ENCODE peak calls at places on chromosomes 4 and X, in five cellular contexts. K, E, F, M and I are unnamed samples.

GRCh38 chr4:167854881-167855280 is 237.5 kb upstream of the ANXA10 start:
- DNase-seq in M (no peak), F (no peak), E (no peak), K (no peak), I (no peak)

GRCh38 chr4:158896459-158897238 is 127.8 kb downstream of the FNIP2 start:
- DNase-seq in M (no peak), K (peak; percentile 49), F (no peak), E (no peak), I (no peak)

GRCh38 chr4:13267091-13267490 is 217.0 kb downstream of the RAB28 start:
- DNase-seq in M (no peak), E (no peak), K (no peak), F (no peak), I (no peak)

GRCh38 chrX:130024127-130024526 is 41.7 kb downstream of the BCORL1 start:
- DNase-seq in E (peak; percentile 23), M (peak; percentile 91), F (peak; percentile 44), K (peak; percentile 28), I (peak; percentile 90)

GRCh38 chr4:53576676-53577372 is 14.5 kb downstream of the LNX1 start:
- DNase-seq in E (no peak), F (no peak), M (no peak), K (peak; percentile 90), I (no peak)

GRCh38 chrX:72006461-72006860 is 95.8 kb downstream of the NHSL2 start:
- DNase-seq in K (no peak), M (no peak), F (no peak), E (no peak), I (no peak)

GRCh38 chr4:128573781-128574508 is 235.6 kb upstream of the JADE1 start:
- DNase-seq in K (no peak), E (no peak), F (no peak), M (no peak), I (peak; percentile 35)

GRCh38 chr4:2426711-2427275 is 8.0 kb downstream of the CFAP99 start:
- DNase-seq in K (no peak), M (no peak), E (no peak), F (no peak), I (no peak)

GRCh38 chrX:140355922-140356321 is 148.9 kb downstream of the SOX3 start:
- DNase-seq in M (no peak), F (no peak), E (no peak), K (no peak), I (no peak)

GRCh38 chr4:2168469-2169319 is 73.2 kb downstream of the HAUS3 start:
- DNase-seq in E (no peak), M (no peak), K (no peak), F (no peak), I (no peak)

GRCh38 chrX:65740909-65741308 is 73.5 kb downstream of the MSN start:
- DNase-seq in K (no peak), E (no peak), M (no peak), F (no peak), I (no peak)

GRCh38 chrX:102934624-102935023 is 2.4 kb upstream of the RAB40AL start:
- DNase-seq in F (peak; percentile 59), M (peak; percentile 29), K (peak; percentile 18), E (no peak), I (peak; percentile 41)

GRCh38 chr4:15906024-15906443 is 32.5 kb downstream of the FGFBP1 start:
- DNase-seq in K (no peak), E (peak; percentile 95), M (peak; percentile 28), F (no peak), I (peak; percentile 75)

GRCh38 chr4:103002551-103002950 is 17.0 kb downstream of the SLC9B1 start:
- DNase-seq in K (peak; percentile 27), F (no peak), M (no peak), E (no peak), I (no peak)

GRCh38 chr4:23966720-23967119 is 76.9 kb upstream of the PPARGC1A start:
- DNase-seq in K (no peak), M (no peak), F (peak; percentile 16), E (no peak), I (peak; percentile 67)

GRCh38 chr4:168885416-168885815 is 124.6 kb downstream of the CBR4 start:
- DNase-seq in K (no peak), E (no peak), M (no peak), F (no peak), I (no peak)

GRCh38 chrX:48512371-48512935 is 3.7 kb downstream of the PORCN start:
- DNase-seq in F (no peak), K (no peak), M (no peak), E (no peak), I (no peak)

GRCh38 chr4:98125585-98125984 is 17.7 kb downstream of the STPG2 start:
- DNase-seq in E (no peak), F (no peak), K (no peak), M (no peak), I (no peak)

GRCh38 chr4:123588631-123589223 is 192.1 kb downstream of the SPRY1 start:
- DNase-seq in F (no peak), E (no peak), M (no peak), K (no peak), I (no peak)

GRCh38 chrX:24226176-24226575 is 76.6 kb downstream of the ZFX start:
- DNase-seq in F (no peak), K (no peak), M (no peak), E (no peak), I (no peak)

GRCh38 chr4:18675586-18675985 is 654.0 kb upstream of the LCORL start:
- DNase-seq in K (no peak), F (no peak), E (no peak), M (no peak), I (no peak)

GRCh38 chr4:136725286-136726081 is 806.8 kb downstream of the PCDH18 start:
- DNase-seq in F (no peak), E (no peak), K (no peak), M (no peak), I (no peak)

GRCh38 chr4:112926826-112927225 is 122.6 kb upstream of the ANK2 start:
- DNase-seq in M (no peak), E (no peak), F (no peak), K (no peak), I (no peak)

GRCh38 chr4:72786401-72786990 is 217.5 kb upstream of the ADAMTS3 start:
- DNase-seq in K (no peak), M (peak; percentile 40), E (no peak), F (no peak), I (no peak)

GRCh38 chr4:52096048-52096447 is 44.9 kb downstream of the SPATA18 start:
- DNase-seq in E (no peak), M (no peak), F (no peak), K (no peak), I (no peak)

GRCh38 chr4:57136281-57136680 is 26.1 kb upstream of the IGFBP7 start:
- DNase-seq in K (peak; percentile 65), M (no peak), E (no peak), F (no peak), I (no peak)

GRCh38 chr4:25674386-25674785 is 18.7 kb downstream of the SLC34A2 start:
- DNase-seq in E (no peak), M (no peak), K (no peak), F (no peak), I (no peak)

GRCh38 chrX:149903889-149904748 is 23.1 kb downstream of the MAGEA8 start:
- DNase-seq in F (no peak), M (peak; percentile 36), E (no peak), K (peak; percentile 1), I (peak; percentile 21)

GRCh38 chrX:119008122-119008744 is 33.8 kb downstream of the LONRF3 start:
- DNase-seq in F (peak; percentile 43), K (peak; percentile 44), M (peak; percentile 40), E (no peak), I (peak; percentile 49)

GRCh38 chr4:40437741-40438383 is 102.7 kb downstream of the CHRNA9 start:
- DNase-seq in E (no peak), K (no peak), F (no peak), M (no peak), I (no peak)

GRCh38 chr4:6475492-6476020 is 3.1 kb upstream of the PPP2R2C start:
- DNase-seq in M (no peak), E (no peak), F (no peak), K (no peak), I (no peak)

GRCh38 chr4:184688447-184688846 is 38.9 kb downstream of the PRIMPOL start:
- DNase-seq in K (peak; percentile 93), F (no peak), M (no peak), E (peak; percentile 54), I (peak; percentile 53)

GRCh38 chr4:182582245-182582644 is 334.9 kb downstream of the DCTD start:
- DNase-seq in K (no peak), F (no peak), E (no peak), M (no peak), I (no peak)

DNA sequence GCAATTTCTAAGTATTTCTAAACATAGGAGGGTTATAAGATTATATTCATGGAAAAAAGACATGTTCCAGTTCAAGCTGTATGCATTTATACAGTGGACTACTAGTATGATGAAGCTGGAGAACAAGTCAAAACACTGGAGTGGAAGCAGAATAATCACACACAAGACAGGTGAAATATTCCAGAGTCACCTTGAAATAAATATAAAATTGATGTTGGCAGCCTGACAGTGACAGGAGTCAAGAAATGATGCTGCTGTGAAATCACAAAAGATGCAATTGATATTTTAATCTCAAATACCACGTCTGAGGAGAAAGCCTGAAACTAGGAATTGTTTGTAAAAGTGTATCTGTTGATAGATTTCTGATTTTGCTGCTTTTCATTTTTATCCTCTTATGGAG is 667.3 kb downstream of the IL1RAPL1 start:
- DNase-seq in F (no peak), E (no peak), M (no peak), K (no peak), I (no peak)
- TF ChIP-seq POLR2AphosphoS5 in F (no peak), E (no peak), M (no peak), K (no peak), I (no peak)

GRCh38 chr4:121072836-121073362 is 564 bp upstream of the NDNF start:
- DNase-seq in M (no peak), F (peak; percentile 25), E (no peak), K (peak; percentile 5), I (peak; percentile 41)
- H3K4me2 ChIP-seq in M (no peak overlapping the region), F (peak overlapping the region; percentile 82), E (peak overlapping the region; percentile 83), K (peak overlapping the region; percentile 14), I (peak overlapping the region; percentile 93)

DNA sequence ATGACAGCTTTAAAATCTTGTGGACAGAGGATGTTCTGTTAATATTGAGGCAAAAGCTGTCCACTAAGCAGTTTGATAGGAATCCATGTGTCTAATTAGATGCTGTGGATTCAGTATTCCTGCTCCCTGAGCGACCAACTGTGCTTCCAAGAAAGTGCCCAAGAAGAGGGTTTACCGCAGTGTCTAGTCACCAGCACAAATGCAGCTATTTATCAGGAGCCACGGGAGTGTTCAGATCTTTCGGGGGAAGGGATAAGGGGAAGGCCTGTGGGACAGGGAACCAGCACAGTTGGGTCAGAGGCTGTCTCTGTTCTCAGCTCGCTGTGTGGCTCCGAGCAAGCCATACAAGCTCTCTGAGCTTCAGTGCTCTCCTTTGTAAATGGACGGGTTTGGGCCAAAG is 132.9 kb downstream of the AFAP1 start:
- DNase-seq in K (no peak), E (no peak), F (no peak), M (no peak), I (no peak)
- H3K27ac ChIP-seq in K (peak overlapping the region; percentile 97), E (no peak overlapping the region), F (peak overlapping the region; percentile 86), M (no peak overlapping the region), I (peak overlapping the region; percentile 95)

GRCh38 chrX:153819398-153820083 is 10.8 kb downstream of the PDZD4 start:
- DNase-seq in M (no peak), E (no peak), F (peak; percentile 55), K (no peak), I (no peak)

GRCh38 chrX:153820601-153821000 is 9.7 kb downstream of the PDZD4 start:
- DNase-seq in E (no peak), M (no peak), K (no peak), F (peak; percentile 44), I (no peak)

GRCh38 chrX:153817291-153817690 is 13.1 kb downstream of the PDZD4 start:
- DNase-seq in E (no peak), M (no peak), K (no peak), F (peak; percentile 25), I (no peak)

GRCh38 chrX:153816821-153817220 is 13.5 kb downstream of the PDZD4 start:
- DNase-seq in M (peak; percentile 48), F (peak; percentile 29), K (no peak), E (no peak), I (no peak)

GRCh38 chrX:153818571-153819397 is 11.6 kb downstream of the PDZD4 start:
- DNase-seq in E (no peak), K (peak; percentile 23), M (peak; percentile 91), F (peak; percentile 90), I (peak; percentile 68)
- TF ChIP-seq POLR2AphosphoS5 in E (peak; percentile 38), K (no peak), M (no peak), F (no peak), I (peak; percentile 39)